ENCODE peak calls at places on chromosomes 2 and 18, in eight cellular contexts. I, N, B, K, G, O, H and X are unnamed samples.

GRCh38 chr2:182077451-182078142 is 91.9 kb downstream of the PPP1R1C start:
- DNase-seq in N (peak), H (peak), K (peak), O (peak), I (peak), G (peak), B (peak), X (peak)

GRCh38 chr2:176111891-176112374 is 4.6 kb upstream of the HOXD10 start:
- DNase-seq in O (no peak), B (no peak), I (no peak), K (no peak), G (no peak), H (peak), N (no peak), X (no peak)

GRCh38 chr18:54388203-54389142 is 30.8 kb downstream of the C18orf54 start:
- DNase-seq in B (no peak), K (no peak), G (peak), H (peak), O (peak), I (no peak), N (no peak), X (peak)

GRCh38 chr2:127570282-127571250 is 35.1 kb downstream of the MYO7B start:
- DNase-seq in O (no peak), H (peak), I (no peak), K (peak), B (no peak), G (no peak), N (no peak), X (no peak)

GRCh38 chr18:38940863-38941531 is 1375.4 kb upstream of the CELF4 start:
- DNase-seq in B (no peak), O (peak), G (peak), K (no peak), N (no peak), H (no peak), I (no peak), X (peak)

GRCh38 chr2:240893363-240893828 is 2.6 kb downstream of the MAB21L4 start:
- DNase-seq in K (no peak), B (no peak), O (peak), G (peak), I (no peak), H (peak), N (no peak), X (no peak)

GRCh38 chr18:48455555-48456478 is 46.6 kb upstream of the ZBTB7C start:
- DNase-seq in I (no peak), O (peak), N (no peak), B (no peak), K (no peak), G (peak), H (no peak), X (no peak)

GRCh38 chr2:144518744-144519596 is 949 bp downstream of the ZEB2 start:
- DNase-seq in G (no peak), K (no peak), H (no peak), B (no peak), I (no peak), N (no peak), O (no peak), X (peak)

GRCh38 chr18:44579028-44579692 is 101.5 kb upstream of the SETBP1 start:
- DNase-seq in H (peak), G (no peak), B (no peak), I (no peak), N (no peak), K (no peak), O (peak), X (peak)

GRCh38 chr18:9612989-9613388 is 1.4 kb downstream of the PPP4R1 start:
- DNase-seq in O (peak), I (no peak), N (no peak), H (no peak), K (no peak), B (no peak), G (no peak), X (peak)

GRCh38 chr2:88658318-88658717 is 31.1 kb upstream of the EIF2AK3 start:
- DNase-seq in G (no peak), O (peak), N (no peak), H (no peak), I (no peak), B (no peak), K (no peak), X (no peak)

GRCh38 chr2:69177063-69177771 is 164.2 kb downstream of the ANTXR1 start:
- DNase-seq in G (no peak), B (peak), O (no peak), K (peak), H (peak), N (no peak), I (no peak), X (no peak)

GRCh38 chr18:69648486-69648885 is 247.8 kb downstream of the DOK6 start:
- DNase-seq in I (no peak), O (no peak), H (no peak), G (no peak), K (no peak), B (no peak), N (no peak), X (no peak)

GRCh38 chr2:241053576-241054251 is 48.4 kb downstream of the MTERF4 start:
- DNase-seq in G (no peak), O (no peak), N (peak), K (no peak), I (no peak), H (no peak), B (no peak), X (no peak)

GRCh38 chr2:47016172-47016913 is 100.7 kb upstream of the MCFD2 start:
- DNase-seq in B (no peak), G (peak), K (no peak), I (no peak), O (peak), H (peak), N (peak), X (no peak)

GRCh38 chr2:189337648-189338047 is 103.6 kb upstream of the WDR75 start:
- DNase-seq in B (no peak), O (peak), H (no peak), G (no peak), N (no peak), K (no peak), I (no peak), X (no peak)

GRCh38 chr18:77112161-77112801 is 20.3 kb downstream of the MBP start:
- DNase-seq in O (no peak), N (no peak), K (no peak), G (no peak), B (no peak), H (peak), I (no peak), X (no peak)

GRCh38 chr18:43571078-43571689 is 293.9 kb upstream of the SYT4 start:
- DNase-seq in G (peak), N (peak), H (peak), O (peak), I (peak), B (peak), K (no peak), X (peak)

GRCh38 chr2:214156971-214157370 is 253.9 kb upstream of the VWC2L start:
- DNase-seq in K (no peak), I (no peak), G (no peak), O (peak), N (no peak), H (no peak), B (no peak), X (no peak)

GRCh38 chr2:160474319-160474645 is 19.3 kb downstream of the RBMS1 start:
- DNase-seq in K (no peak), O (no peak), G (no peak), H (no peak), N (no peak), B (no peak), I (no peak), X (no peak)
- TF ChIP-seq CTCF in K (no peak), O (no peak), G (no peak), H (no peak), N (no peak), B (no peak), I (no peak), X (no peak)

GRCh38 chr2:231926180-231926741 is at the start of gene NPPC:
- DNase-seq in K (peak), G (peak), I (peak), N (peak), B (peak), O (peak), H (peak), X (peak)
- TF ChIP-seq CTCF in K (peak), G (no peak), I (peak), N (no peak), B (peak), O (peak), H (peak), X (peak)

GRCh38 chr2:207729465-207729998 is 18.1 kb downstream of the CCNYL1 start:
- DNase-seq in O (no peak), K (no peak), H (no peak), B (no peak), I (no peak), N (no peak), G (no peak), X (no peak)

GRCh38 chr2:207733597-207734240 is 22.3 kb downstream of the CCNYL1 start:
- DNase-seq in O (no peak), H (no peak), G (no peak), B (no peak), I (no peak), K (no peak), N (no peak), X (no peak)

GRCh38 chr2:207731138-207731537 is 19.7 kb downstream of the CCNYL1 start:
- DNase-seq in G (no peak), I (no peak), O (no peak), B (no peak), K (no peak), N (no peak), H (no peak), X (no peak)

GRCh38 chr2:207734264-207734635 is 22.8 kb downstream of the CCNYL1 start:
- DNase-seq in K (no peak), I (no peak), O (peak), G (no peak), B (no peak), N (no peak), H (no peak), X (no peak)

DNA sequence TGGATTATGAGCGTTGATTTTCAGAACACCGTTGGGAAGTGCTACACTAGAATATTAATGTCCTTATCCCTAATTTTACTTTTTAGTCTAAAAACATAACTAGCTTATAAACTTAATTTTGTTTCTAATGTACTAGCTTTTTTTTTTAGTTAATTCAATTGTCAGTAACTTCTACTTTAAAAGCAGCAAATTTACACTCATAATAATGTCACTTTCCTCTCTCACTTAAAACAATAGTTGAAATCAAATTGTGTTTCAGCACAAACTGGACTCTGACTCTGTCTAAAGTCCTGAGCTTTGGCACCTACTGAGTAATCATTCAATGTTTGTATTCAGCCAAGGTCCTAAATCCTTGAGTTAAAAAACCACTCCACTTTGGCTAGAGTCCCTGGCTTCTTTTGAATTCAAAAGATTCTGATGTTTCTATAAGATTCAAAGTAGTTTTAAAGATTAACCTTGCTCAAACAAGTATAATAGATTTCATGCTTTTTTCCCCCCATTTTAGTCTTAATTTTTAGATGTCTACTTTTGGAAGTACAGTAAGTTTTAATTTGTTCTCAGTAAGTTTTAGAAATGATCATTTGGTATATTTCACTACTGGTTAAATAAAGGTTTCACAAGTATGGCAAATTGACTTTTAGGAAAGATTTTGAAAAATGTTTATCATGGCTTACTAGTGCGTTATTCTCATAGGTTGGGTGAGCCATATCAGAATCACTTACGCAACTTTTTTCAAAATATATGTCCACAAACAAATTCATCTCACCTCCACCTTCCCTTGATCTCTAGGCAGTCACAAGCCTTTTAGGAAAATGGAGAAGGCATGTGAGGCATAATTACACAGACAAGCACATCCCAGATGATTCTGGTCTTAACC is 23.4 kb downstream of the CCNYL1 start:
- DNase-seq in H (no peak), N (no peak), B (no peak), O (no peak), G (no peak), I (no peak), K (no peak), X (no peak)
- TF ChIP-seq CTCF in H (no peak), N (no peak), B (no peak), O (no peak), G (no peak), I (no peak), K (no peak), X (no peak)

GRCh38 chr2:109258376-109258775 is 129.4 kb downstream of the SH3RF3 start:
- DNase-seq in B (no peak), N (no peak), O (no peak), G (no peak), K (no peak), H (peak), I (no peak), X (no peak)
- TF ChIP-seq CTCF in B (no peak), N (no peak), O (no peak), G (no peak), K (no peak), H (no peak), I (no peak), X (no peak)

DNA sequence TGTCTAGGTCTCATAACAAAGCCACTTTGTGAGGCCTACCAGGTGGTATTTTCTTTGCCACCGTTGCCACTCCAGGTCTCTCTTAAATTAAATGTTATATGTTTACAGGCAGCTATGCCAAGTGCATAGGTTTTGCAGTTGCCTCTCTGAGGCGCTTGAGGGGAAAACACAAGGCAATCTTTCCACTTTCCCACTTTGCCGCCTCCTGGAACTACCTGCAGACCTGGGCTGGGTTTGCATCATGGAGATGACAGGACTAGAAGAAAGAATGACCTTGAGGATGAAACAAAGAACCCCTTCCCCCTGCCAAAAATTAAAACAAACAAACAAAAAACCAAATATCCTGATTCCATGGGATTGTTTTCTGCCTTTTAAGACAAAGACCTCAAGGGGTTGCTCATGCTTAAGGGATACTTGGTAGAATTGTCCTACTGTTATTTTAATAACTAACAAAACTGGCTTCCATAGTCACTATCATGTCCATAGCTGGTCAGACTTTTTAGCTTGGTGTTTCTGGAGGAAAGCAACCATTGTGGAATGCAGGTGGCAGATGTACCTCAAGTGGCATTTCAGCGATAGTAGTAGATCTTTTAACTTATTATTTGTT is 159.9 kb downstream of the PRPF40A start:
- DNase-seq in K (no peak), H (no peak), N (no peak), I (no peak), B (no peak), G (no peak), O (no peak), X (no peak)
- TF ChIP-seq CTCF in K (no peak), H (no peak), N (no peak), I (no peak), B (no peak), G (no peak), O (no peak), X (no peak)

GRCh38 chr2:193963472-193964119 is 1693.4 kb upstream of the SLC39A10 start:
- DNase-seq in I (peak), K (no peak), B (no peak), H (peak), N (no peak), G (peak), O (peak), X (peak)
- TF ChIP-seq CTCF in I (peak), K (no peak), B (no peak), H (peak), N (no peak), G (peak), O (peak), X (peak)

GRCh38 chr2:19409001-19409400 is 50.6 kb upstream of the OSR1 start:
- DNase-seq in O (no peak), B (no peak), I (no peak), N (no peak), K (no peak), H (no peak), G (no peak), X (no peak)
- TF ChIP-seq CTCF in O (no peak), B (no peak), I (no peak), N (no peak), K (no peak), H (no peak), G (no peak), X (no peak)

GRCh38 chr2:7510353-7510752 is 593.1 kb downstream of the RNF144A start:
- DNase-seq in H (no peak), K (no peak), N (no peak), G (no peak), B (no peak), O (peak), I (no peak), X (no peak)
- TF ChIP-seq CTCF in H (peak), K (no peak), N (no peak), G (no peak), B (no peak), O (peak), I (no peak), X (peak)

DNA sequence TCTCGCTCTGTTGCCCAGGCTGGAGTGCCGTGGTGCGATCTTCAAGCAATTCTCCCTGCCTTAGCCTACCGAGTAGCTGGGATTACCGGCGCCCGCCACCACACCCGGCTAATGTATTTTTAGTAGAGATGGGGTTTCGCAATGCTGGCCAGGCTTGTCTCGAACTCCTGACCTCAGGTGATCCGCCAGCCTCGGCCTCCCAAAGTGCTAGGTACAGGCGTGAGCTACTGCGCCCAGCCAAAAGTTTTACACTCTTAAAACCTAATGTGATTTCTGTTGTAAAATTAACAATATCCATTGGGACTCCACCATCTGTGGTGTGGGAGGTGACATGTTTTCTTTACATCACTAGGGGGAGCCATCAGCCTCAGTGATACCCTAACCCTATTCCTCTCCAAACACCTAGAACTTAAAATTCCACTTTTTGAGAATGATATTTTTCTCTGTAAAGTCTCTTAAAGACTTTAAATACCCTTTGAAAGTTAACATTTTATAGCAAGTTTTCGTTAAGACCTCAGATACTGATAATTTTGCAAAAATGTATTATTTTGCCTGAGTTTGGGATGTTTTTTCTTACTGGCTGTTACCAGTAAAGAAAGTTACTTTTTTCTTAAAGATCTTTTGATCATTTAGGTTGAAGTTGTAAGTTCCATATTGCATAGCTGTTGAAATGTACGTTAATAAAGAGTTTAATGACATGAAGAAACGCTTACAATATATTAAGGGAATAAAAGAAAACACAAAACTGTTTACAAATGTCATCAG is 11.6 kb upstream of the EIF2AK2 start:
- DNase-seq in N (no peak), B (no peak), G (peak), K (no peak), O (peak), I (no peak), H (peak), X (peak)
- TF ChIP-seq CTCF in N (peak), B (peak), G (no peak), K (peak), O (peak), I (peak), H (peak), X (peak)

GRCh38 chr2:215830313-215830712 is 183.0 kb downstream of the MREG start:
- DNase-seq in K (peak), G (peak), H (no peak), I (no peak), O (peak), N (no peak), B (peak), X (no peak)
- TF ChIP-seq CTCF in K (no peak), G (no peak), H (no peak), I (no peak), O (peak), N (no peak), B (no peak), X (no peak)